ENCODE peak calls at places on chromosomes 3 and 15, in five cellular contexts. One of them, this sample, is unnamed.

GRCh38 chr3:64267774-64268604 is 42.7 kb upstream of the PRICKLE2 start:
- DNase-seq in retina: peak
- DNase-seq in activated CD4-positive, alpha-beta T cell treated with anti-CD3 and anti-CD28 coated beads, Interleukin-2, amount 50 U/mL, for 24 hours: no peak
- DNase-seq in putamen: peak
- DNase-seq in T follicular helper cell: no peak
- DNase-seq in this sample: no peak

GRCh38 chr3:122533931-122534334 is 19.2 kb upstream of the KPNA1 start:
- DNase-seq in retina: no peak
- DNase-seq in T follicular helper cell: no peak
- DNase-seq in activated CD4-positive, alpha-beta T cell treated with anti-CD3 and anti-CD28 coated beads, Interleukin-2, amount 50 U/mL, for 24 hours: no peak
- DNase-seq in putamen: no peak
- DNase-seq in this sample: no peak

GRCh38 chr3:159762238-159762637 is 226.4 kb upstream of the IL12A start:
- DNase-seq in putamen: no peak
- DNase-seq in T follicular helper cell: no peak
- DNase-seq in activated CD4-positive, alpha-beta T cell treated with anti-CD3 and anti-CD28 coated beads, Interleukin-2, amount 50 U/mL, for 24 hours: no peak
- DNase-seq in retina: no peak
- DNase-seq in this sample: no peak

GRCh38 chr15:101657968-101658784 is 6.0 kb upstream of the TM2D3 start:
- DNase-seq in activated CD4-positive, alpha-beta T cell treated with anti-CD3 and anti-CD28 coated beads, Interleukin-2, amount 50 U/mL, for 24 hours: no peak
- DNase-seq in retina: no peak
- DNase-seq in T follicular helper cell: no peak
- DNase-seq in putamen: no peak
- DNase-seq in this sample: no peak

GRCh38 chr15:70036585-70037343 is 61.0 kb downstream of the TLE3 start:
- DNase-seq in activated CD4-positive, alpha-beta T cell treated with anti-CD3 and anti-CD28 coated beads, Interleukin-2, amount 50 U/mL, for 24 hours: no peak
- DNase-seq in retina: no peak
- DNase-seq in putamen: no peak
- DNase-seq in T follicular helper cell: no peak
- DNase-seq in this sample: no peak

GRCh38 chr15:77859491-77860060 is 217.9 kb downstream of the TBC1D2B start:
- DNase-seq in putamen: no peak
- DNase-seq in retina: peak
- DNase-seq in T follicular helper cell: no peak
- DNase-seq in activated CD4-positive, alpha-beta T cell treated with anti-CD3 and anti-CD28 coated beads, Interleukin-2, amount 50 U/mL, for 24 hours: no peak
- DNase-seq in this sample: no peak

GRCh38 chr3:168581718-168582332 is 486.1 kb upstream of the GOLIM4 start:
- DNase-seq in putamen: peak
- DNase-seq in retina: peak
- DNase-seq in T follicular helper cell: no peak
- DNase-seq in activated CD4-positive, alpha-beta T cell treated with anti-CD3 and anti-CD28 coated beads, Interleukin-2, amount 50 U/mL, for 24 hours: no peak
- DNase-seq in this sample: no peak

GRCh38 chr3:128269131-128269775 is 116.0 kb downstream of the EEFSEC start:
- DNase-seq in putamen: no peak
- DNase-seq in T follicular helper cell: no peak
- DNase-seq in retina: peak
- DNase-seq in activated CD4-positive, alpha-beta T cell treated with anti-CD3 and anti-CD28 coated beads, Interleukin-2, amount 50 U/mL, for 24 hours: no peak
- DNase-seq in this sample: no peak

GRCh38 chr3:182596673-182597410 is 196.5 kb upstream of the ATP11B start:
- DNase-seq in putamen: no peak
- DNase-seq in retina: peak
- DNase-seq in T follicular helper cell: no peak
- DNase-seq in activated CD4-positive, alpha-beta T cell treated with anti-CD3 and anti-CD28 coated beads, Interleukin-2, amount 50 U/mL, for 24 hours: no peak
- DNase-seq in this sample: no peak

GRCh38 chr15:90232196-90232595 is 1.5 kb downstream of the CIB1 start:
- DNase-seq in putamen: no peak
- DNase-seq in activated CD4-positive, alpha-beta T cell treated with anti-CD3 and anti-CD28 coated beads, Interleukin-2, amount 50 U/mL, for 24 hours: no peak
- DNase-seq in T follicular helper cell: no peak
- DNase-seq in retina: no peak
- DNase-seq in this sample: no peak

GRCh38 chr3:71917540-71917939 is 132.6 kb upstream of the PROK2 start:
- DNase-seq in activated CD4-positive, alpha-beta T cell treated with anti-CD3 and anti-CD28 coated beads, Interleukin-2, amount 50 U/mL, for 24 hours: no peak
- DNase-seq in retina: no peak
- DNase-seq in T follicular helper cell: no peak
- DNase-seq in putamen: no peak
- DNase-seq in this sample: no peak

GRCh38 chr3:49616491-49616941 is 57.6 kb upstream of the APEH start:
- DNase-seq in T follicular helper cell: no peak
- DNase-seq in retina: peak
- DNase-seq in activated CD4-positive, alpha-beta T cell treated with anti-CD3 and anti-CD28 coated beads, Interleukin-2, amount 50 U/mL, for 24 hours: no peak
- DNase-seq in putamen: no peak
- DNase-seq in this sample: peak

GRCh38 chr15:71079208-71080044 is 35.8 kb upstream of the THSD4 start:
- DNase-seq in activated CD4-positive, alpha-beta T cell treated with anti-CD3 and anti-CD28 coated beads, Interleukin-2, amount 50 U/mL, for 24 hours: no peak
- DNase-seq in retina: no peak
- DNase-seq in T follicular helper cell: no peak
- DNase-seq in putamen: no peak
- DNase-seq in this sample: peak

GRCh38 chr15:66261056-66261455 is 7.5 kb upstream of the MEGF11 start:
- DNase-seq in retina: no peak
- DNase-seq in putamen: no peak
- DNase-seq in activated CD4-positive, alpha-beta T cell treated with anti-CD3 and anti-CD28 coated beads, Interleukin-2, amount 50 U/mL, for 24 hours: no peak
- DNase-seq in T follicular helper cell: no peak
- DNase-seq in this sample: no peak

GRCh38 chr3:184261270-184262165 is at the start of gene CAMK2N2:
- DNase-seq in retina: peak
- DNase-seq in activated CD4-positive, alpha-beta T cell treated with anti-CD3 and anti-CD28 coated beads, Interleukin-2, amount 50 U/mL, for 24 hours: no peak
- DNase-seq in T follicular helper cell: no peak
- DNase-seq in putamen: peak
- DNase-seq in this sample: no peak

GRCh38 chr3:94405258-94406035 is 342.6 kb downstream of the NSUN3 start:
- DNase-seq in putamen: no peak
- DNase-seq in activated CD4-positive, alpha-beta T cell treated with anti-CD3 and anti-CD28 coated beads, Interleukin-2, amount 50 U/mL, for 24 hours: no peak
- DNase-seq in retina: no peak
- DNase-seq in T follicular helper cell: no peak
- DNase-seq in this sample: no peak

GRCh38 chr3:105385868-105386508 is 19.3 kb downstream of the ALCAM start:
- DNase-seq in activated CD4-positive, alpha-beta T cell treated with anti-CD3 and anti-CD28 coated beads, Interleukin-2, amount 50 U/mL, for 24 hours: no peak
- DNase-seq in retina: no peak
- DNase-seq in putamen: no peak
- DNase-seq in T follicular helper cell: no peak
- DNase-seq in this sample: no peak

GRCh38 chr3:23590874-23591273 is 214.9 kb upstream of the UBE2E1 start:
- DNase-seq in putamen: no peak
- DNase-seq in T follicular helper cell: no peak
- DNase-seq in retina: no peak
- DNase-seq in activated CD4-positive, alpha-beta T cell treated with anti-CD3 and anti-CD28 coated beads, Interleukin-2, amount 50 U/mL, for 24 hours: no peak
- DNase-seq in this sample: no peak

GRCh38 chr3:43190682-43191081 is 84.8 kb upstream of the POMGNT2 start:
- DNase-seq in retina: no peak
- DNase-seq in putamen: no peak
- DNase-seq in activated CD4-positive, alpha-beta T cell treated with anti-CD3 and anti-CD28 coated beads, Interleukin-2, amount 50 U/mL, for 24 hours: no peak
- DNase-seq in T follicular helper cell: no peak
- DNase-seq in this sample: no peak

GRCh38 chr15:67750371-67750770 is 74.9 kb upstream of the SKOR1 start:
- DNase-seq in activated CD4-positive, alpha-beta T cell treated with anti-CD3 and anti-CD28 coated beads, Interleukin-2, amount 50 U/mL, for 24 hours: no peak
- DNase-seq in putamen: no peak
- DNase-seq in retina: no peak
- DNase-seq in T follicular helper cell: no peak
- DNase-seq in this sample: no peak

GRCh38 chr3:177811111-177811510 is 613.8 kb upstream of the TBL1XR1 start:
- DNase-seq in retina: no peak
- DNase-seq in putamen: no peak
- DNase-seq in T follicular helper cell: no peak
- DNase-seq in activated CD4-positive, alpha-beta T cell treated with anti-CD3 and anti-CD28 coated beads, Interleukin-2, amount 50 U/mL, for 24 hours: no peak
- DNase-seq in this sample: no peak

GRCh38 chr3:76365284-76365683 is 579.9 kb upstream of the ZNF717 start:
- DNase-seq in activated CD4-positive, alpha-beta T cell treated with anti-CD3 and anti-CD28 coated beads, Interleukin-2, amount 50 U/mL, for 24 hours: no peak
- DNase-seq in T follicular helper cell: no peak
- DNase-seq in retina: no peak
- DNase-seq in putamen: peak
- DNase-seq in this sample: no peak